ENCODE peak calls at places on chromosomes 12 and 14, in nine cellular contexts. N is stomach, T is hypothalamus, Z is GM20000, M is AG04450, X is iris pigment epithelial cell, O is cardiac muscle cell, E is DMS153, G is Caco-2. V is an unnamed sample.

GRCh38 chr14:38357557-38357956 is 101.7 kb upstream of the CLEC14A start:
- DNase-seq in X (peak), Z (no peak), G (no peak), M (peak), N (no peak), E (no peak), O (peak), T (no peak), V (no peak)

GRCh38 chr12:24854908-24855307 is 94.0 kb downstream of the BCAT1 start:
- DNase-seq in Z (no peak), T (no peak), O (peak), G (no peak), E (no peak), X (peak), M (no peak), N (no peak), V (no peak)

GRCh38 chr14:105204206-105204930 is 23.3 kb upstream of the NUDT14 start:
- DNase-seq in X (no peak), O (no peak), E (no peak), G (no peak), M (no peak), Z (no peak), T (no peak), N (peak), V (peak)

GRCh38 chr14:58768977-58769376 is 131.2 kb downstream of the DACT1 start:
- DNase-seq in O (no peak), M (no peak), Z (no peak), X (no peak), G (no peak), E (no peak), N (no peak), T (no peak), V (no peak)

GRCh38 chr12:92021665-92022033 is 124.0 kb downstream of the BTG1 start:
- DNase-seq in Z (no peak), E (no peak), T (no peak), X (no peak), O (no peak), N (no peak), M (no peak), G (no peak), V (no peak)

GRCh38 chr14:92958373-92959188 is 35.6 kb downstream of the CHGA start:
- DNase-seq in T (no peak), Z (no peak), O (no peak), M (no peak), E (peak), G (no peak), N (no peak), X (no peak), V (peak)

GRCh38 chr12:64650762-64651161 is 40.5 kb downstream of the RASSF3 start:
- DNase-seq in E (no peak), X (peak), M (no peak), T (no peak), O (no peak), N (peak), G (no peak), Z (no peak), V (no peak)

GRCh38 chr14:31038521-31039166 is 12.5 kb upstream of the STRN3 start:
- DNase-seq in E (no peak), T (no peak), M (no peak), N (no peak), Z (no peak), G (no peak), X (no peak), O (peak), V (no peak)

GRCh38 chr12:123131879-123132402 is 18.9 kb downstream of the PITPNM2 start:
- DNase-seq in X (no peak), E (peak), Z (no peak), G (no peak), O (no peak), M (no peak), T (no peak), N (peak), V (no peak)

GRCh38 chr14:50345891-50346422 is 33.8 kb downstream of the DMAC2L start:
- DNase-seq in E (no peak), O (no peak), T (no peak), G (no peak), X (no peak), N (no peak), M (no peak), Z (no peak), V (no peak)

GRCh38 chr12:119208626-119209061 is 29.9 kb downstream of the HSPB8 start:
- DNase-seq in Z (no peak), M (no peak), T (no peak), N (peak), G (peak), X (peak), O (peak), E (peak), V (peak)

GRCh38 chr14:94342334-94342934 is 19.3 kb upstream of the SERPINA6 start:
- DNase-seq in Z (no peak), M (peak), X (peak), N (peak), T (no peak), E (peak), G (no peak), O (peak), V (peak)

GRCh38 chr12:112126916-112127315 is 1.6 kb downstream of the TRAFD1 start:
- DNase-seq in G (no peak), Z (no peak), N (no peak), O (no peak), M (no peak), X (peak), E (no peak), T (no peak), V (no peak)

GRCh38 chr14:56092761-56093160 is 25.4 kb upstream of the PELI2 start:
- DNase-seq in M (no peak), T (no peak), O (peak), N (no peak), Z (no peak), G (no peak), E (no peak), X (peak), V (no peak)

GRCh38 chr12:51441583-51441982 is 17.0 kb downstream of the SLC4A8 start:
- DNase-seq in O (peak), T (no peak), G (no peak), N (no peak), X (peak), Z (no peak), M (peak), E (no peak), V (no peak)

GRCh38 chr12:49279706-49280159 is 14.9 kb downstream of the TUBA1C start:
- DNase-seq in N (no peak), Z (no peak), M (no peak), X (no peak), O (no peak), T (no peak), G (no peak), E (peak), V (no peak)

GRCh38 chr12:61487728-61488127 is 772.5 kb upstream of the USP15 start:
- DNase-seq in T (no peak), G (no peak), M (no peak), E (no peak), N (no peak), Z (no peak), X (no peak), O (no peak), V (no peak)

GRCh38 chr12:100840748-100841147 is 46.2 kb downstream of the ANO4 start:
- DNase-seq in O (no peak), G (no peak), M (no peak), E (no peak), Z (no peak), X (no peak), N (no peak), T (no peak), V (no peak)

GRCh38 chr12:76964784-76965571 is 86.2 kb upstream of the CSRP2 start:
- DNase-seq in O (no peak), T (no peak), G (no peak), Z (no peak), X (no peak), M (no peak), N (no peak), E (no peak), V (no peak)

GRCh38 chr12:116136340-116136739 is 141.2 kb downstream of the MED13L start:
- DNase-seq in E (no peak), Z (no peak), M (no peak), G (no peak), X (peak), T (no peak), O (peak), N (no peak), V (no peak)

GRCh38 chr14:99961826-99962518 is 103.2 kb upstream of the EVL start:
- DNase-seq in M (no peak), E (no peak), N (no peak), T (no peak), Z (no peak), O (no peak), X (no peak), G (no peak), V (no peak)

GRCh38 chr12:69024413-69024812 is 91.4 kb upstream of the CPM start:
- DNase-seq in Z (no peak), M (no peak), E (no peak), X (no peak), T (no peak), O (no peak), G (no peak), N (peak), V (no peak)

GRCh38 chr12:124147579-124147978 is 147.3 kb upstream of the RFLNA start:
- DNase-seq in Z (peak), E (no peak), M (no peak), O (no peak), N (no peak), G (no peak), T (no peak), X (no peak), V (no peak)

GRCh38 chr12:98595152-98595988 is 1.9 kb downstream of the SLC25A3 start:
- DNase-seq in Z (no peak), T (no peak), E (no peak), X (peak), O (peak), G (no peak), M (peak), N (no peak), V (no peak)

GRCh38 chr12:108855284-108856169 is 1.9 kb downstream of the SSH1 start:
- DNase-seq in Z (no peak), O (peak), E (no peak), G (peak), N (no peak), M (no peak), T (no peak), X (peak), V (no peak)

GRCh38 chr12:19273482-19274330 is 144.2 kb downstream of the PLEKHA5 start:
- DNase-seq in X (peak), Z (no peak), E (peak), M (peak), O (peak), N (peak), G (no peak), T (no peak), V (no peak)

V was measured in caudate nucleus.